ENCODE peak calls at places on chromosomes 12 and 14, in six cellular contexts. Z, K, G, S, Q and O are unnamed samples.

GRCh38 chr14:79369359-79370332 is 841.7 kb downstream of the DIO2 start:
- DNase-seq in Z (no peak), K (peak; percentile 79), G (no peak), S (no peak), Q (no peak), O (no peak)

GRCh38 chr14:67360469-67361206 is 510 bp downstream of the EIF2S1 start:
- DNase-seq in Z (no peak), K (no peak), G (no peak), S (no peak), Q (no peak), O (no peak)

GRCh38 chr12:105888696-105889095 is 250.1 kb downstream of the NUAK1 start:
- DNase-seq in Z (no peak), K (no peak), G (no peak), S (no peak), Q (no peak), O (no peak)

GRCh38 chr14:74424606-74425005 is 1.4 kb downstream of the SYNDIG1L start:
- DNase-seq in Z (no peak), K (no peak), G (no peak), S (no peak), Q (no peak), O (no peak)

GRCh38 chr12:128971802-128972201 is 118.5 kb downstream of the GLT1D1 start:
- DNase-seq in Z (no peak), K (no peak), G (no peak), S (no peak), Q (no peak), O (no peak)

GRCh38 chr12:123815968-123816367 is 53.9 kb downstream of the DNAH10 start:
- DNase-seq in Z (no peak), K (no peak), G (no peak), S (no peak), Q (no peak), O (no peak)

GRCh38 chr12:95532851-95533250 is 18.4 kb downstream of the USP44 start:
- DNase-seq in Z (no peak), K (no peak), G (no peak), S (no peak), Q (no peak), O (no peak)

GRCh38 chr14:22303589-22304195 is 285.3 kb downstream of the DAD1 start:
- DNase-seq in Z (no peak), K (no peak), G (no peak), S (no peak), Q (no peak), O (no peak)

GRCh38 chr12:69514111-69514510 is 43.9 kb downstream of the FRS2 start:
- DNase-seq in Z (no peak), K (no peak), G (no peak), S (no peak), Q (no peak), O (no peak)

GRCh38 chr14:51545396-51545795 is 106.3 kb upstream of the FRMD6 start:
- DNase-seq in Z (no peak), K (no peak), G (no peak), S (no peak), Q (no peak), O (no peak)

GRCh38 chr12:31773223-31773750 is 44.5 kb upstream of the AMN1 start:
- DNase-seq in Z (no peak), K (no peak), G (no peak), S (no peak), Q (no peak), O (no peak)

GRCh38 chr12:71935594-71935993 is 3.1 kb upstream of the TPH2 start:
- DNase-seq in Z (no peak), K (no peak), G (no peak), S (no peak), Q (no peak), O (no peak)

GRCh38 chr12:94952325-94952724 is 51.2 kb downstream of the NDUFA12 start:
- DNase-seq in Z (no peak), K (no peak), G (no peak), S (peak; percentile 27), Q (no peak), O (no peak)

GRCh38 chr12:98578821-98579220 is 14.7 kb upstream of the SLC25A3 start:
- DNase-seq in Z (peak; percentile 21), K (no peak), G (no peak), S (no peak), Q (no peak), O (no peak)

GRCh38 chr12:29960113-29960512 is 176.4 kb upstream of the TMTC1 start:
- DNase-seq in Z (no peak), K (no peak), G (no peak), S (no peak), Q (no peak), O (no peak)

GRCh38 chr12:5946388-5946787 is 1.3 kb upstream of the ANO2 start:
- DNase-seq in Z (no peak), K (no peak), G (no peak), S (no peak), Q (no peak), O (no peak)

GRCh38 chr12:71447691-71448660 is 8.4 kb downstream of the LGR5 start:
- DNase-seq in Z (no peak), K (no peak), G (no peak), S (no peak), Q (no peak), O (no peak)

GRCh38 chr14:39682000-39682399 is 249.8 kb upstream of the FBXO33 start:
- DNase-seq in Z (no peak), K (no peak), G (no peak), S (no peak), Q (no peak), O (no peak)
- TF ChIP-seq EP300 in Z (no peak), K (no peak), G (no peak), S (no peak), Q (no peak), O (no peak)

GRCh38 chr14:34039428-34040047 is 88.7 kb upstream of the EGLN3 start:
- DNase-seq in Z (no peak), K (no peak), G (no peak), S (no peak), Q (no peak), O (no peak)

GRCh38 chr14:34036319-34036761 is 85.5 kb upstream of the EGLN3 start:
- DNase-seq in Z (no peak), K (no peak), G (no peak), S (no peak), Q (no peak), O (no peak)

GRCh38 chr14:34035934-34036250 is 85.0 kb upstream of the EGLN3 start:
- DNase-seq in Z (no peak), K (no peak), G (no peak), S (no peak), Q (no peak), O (no peak)

GRCh38 chr14:34040765-34041164 is 89.9 kb upstream of the EGLN3 start:
- DNase-seq in Z (no peak), K (no peak), G (no peak), S (no peak), Q (no peak), O (no peak)

GRCh38 chr14:34038358-34039057 is 87.6 kb upstream of the EGLN3 start:
- DNase-seq in Z (no peak), K (no peak), G (no peak), S (no peak), Q (no peak), O (no peak)
- TF ChIP-seq POLR2A in Z (no peak), K (no peak), G (no peak), S (no peak), Q (no peak), O (no peak)

DNA sequence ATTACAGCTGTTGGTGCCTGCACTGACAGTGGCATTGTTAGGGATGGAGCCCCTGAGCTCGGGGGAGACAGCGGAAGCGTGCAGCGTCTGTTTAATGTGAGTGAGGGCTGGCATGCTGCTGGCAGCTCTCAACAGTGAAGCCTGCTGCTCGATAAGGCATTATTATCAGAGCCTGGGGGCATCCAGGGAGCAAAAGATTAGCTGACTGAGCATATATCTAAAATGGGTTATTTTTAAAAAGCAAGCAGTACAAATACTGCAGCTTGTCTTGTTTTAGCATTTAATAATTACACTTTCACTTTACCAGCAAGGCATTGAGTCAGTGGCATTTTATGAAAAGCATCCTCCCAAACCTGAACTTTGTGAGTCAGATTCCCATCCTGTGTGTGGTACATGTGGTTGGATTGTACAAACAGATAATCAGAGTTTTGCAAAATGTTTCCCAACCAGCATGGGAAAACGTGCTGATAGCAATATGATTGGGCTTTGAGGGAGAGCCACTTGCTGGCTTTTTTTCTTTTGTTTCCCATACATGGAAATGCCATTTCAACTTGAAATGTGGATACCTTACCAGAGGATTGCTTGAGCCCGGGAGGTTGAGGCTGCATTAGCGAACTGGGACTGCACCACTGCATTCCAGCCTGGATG is 150.8 kb downstream of the PRKCH start:
- DNase-seq in Z (no peak), K (no peak), G (no peak), S (no peak), Q (no peak), O (no peak)
- TF ChIP-seq EP300 in Z (no peak), K (no peak), G (no peak), S (peak; percentile 79), Q (peak; percentile 13), O (no peak)

GRCh38 chr12:4030938-4031702 is 157.9 kb upstream of the PARP11 start:
- DNase-seq in Z (peak; percentile 92), K (peak; percentile 95), G (peak; percentile 86), S (peak; percentile 77), Q (peak; percentile 84), O (peak; percentile 92)
- TF ChIP-seq POLR2A in Z (peak; percentile 45), K (no peak), G (no peak), S (peak; percentile 90), Q (no peak), O (peak; percentile 38)

GRCh38 chr12:121352053-121353018 is at the start of gene ANAPC5:
- DNase-seq in Z (peak; percentile 95), K (peak; percentile 98), G (peak; percentile 94), S (peak; percentile 96), Q (peak; percentile 92), O (peak; percentile 97)

GRCh38 chr12:121344506-121344905 is 7.7 kb downstream of the ANAPC5 start:
- DNase-seq in Z (no peak), K (no peak), G (no peak), S (no peak), Q (no peak), O (no peak)

GRCh38 chr12:121345151-121345810 is 6.9 kb downstream of the ANAPC5 start:
- DNase-seq in Z (no peak), K (no peak), G (no peak), S (no peak), Q (no peak), O (no peak)

GRCh38 chr12:121346747-121347146 is 5.5 kb downstream of the ANAPC5 start:
- DNase-seq in Z (no peak), K (no peak), G (no peak), S (no peak), Q (no peak), O (no peak)
- TF ChIP-seq EP300 in Z (no peak), K (no peak), G (no peak), S (no peak), Q (no peak), O (no peak)

GRCh38 chr12:46368138-46368537 is 4.4 kb downstream of the SLC38A2 start:
- DNase-seq in Z (no peak), K (no peak), G (no peak), S (no peak), Q (no peak), O (no peak)
- TF ChIP-seq POLR2A in Z (no peak), K (no peak), G (no peak), S (no peak), Q (no peak), O (no peak)

GRCh38 chr12:48119078-48119833 is at the start of gene PFKM:
- DNase-seq in Z (peak; percentile 88), K (peak; percentile 94), G (peak; percentile 79), S (peak; percentile 81), Q (peak; percentile 91), O (peak; percentile 85)
- TF ChIP-seq EP300 in Z (no peak), K (no peak), G (no peak), S (peak; percentile 50), Q (no peak), O (no peak)